ENCODE peak calls at places on chromosome 18, in six cellular contexts. One of them, this sample, is unnamed. For H3K4me1, the result is how much of the 10 kb centered on the place peaks cover.

GRCh38 chr18:76713432-76713831 is 108.9 kb upstream of the ZNF236 start:
- DNase-seq in body of pancreas: no peak
- DNase-seq in HCT116: no peak
- DNase-seq in stomach: no peak
- DNase-seq in CD8-positive, alpha-beta memory T cell: no peak
- DNase-seq in breast epithelium: no peak
- DNase-seq in this sample: no peak

GRCh38 chr18:7645756-7646155 is 78.6 kb downstream of the PTPRM start:
- DNase-seq in body of pancreas: peak
- DNase-seq in HCT116: no peak
- DNase-seq in stomach: peak
- DNase-seq in CD8-positive, alpha-beta memory T cell: no peak
- DNase-seq in breast epithelium: peak
- DNase-seq in this sample: no peak

GRCh38 chr18:48932822-48933510 is 17.8 kb downstream of the SMAD7 start:
- DNase-seq in body of pancreas: no peak
- DNase-seq in HCT116: no peak
- DNase-seq in stomach: no peak
- DNase-seq in CD8-positive, alpha-beta memory T cell: no peak
- DNase-seq in breast epithelium: no peak
- DNase-seq in this sample: no peak

GRCh38 chr18:48740068-48740440 is 201.2 kb downstream of the CTIF start:
- DNase-seq in body of pancreas: no peak
- DNase-seq in HCT116: no peak
- DNase-seq in stomach: no peak
- DNase-seq in CD8-positive, alpha-beta memory T cell: no peak
- DNase-seq in breast epithelium: no peak
- DNase-seq in this sample: no peak

GRCh38 chr18:21433436-21433835 is 167.1 kb downstream of the ESCO1 start:
- DNase-seq in body of pancreas: no peak
- DNase-seq in HCT116: no peak
- DNase-seq in stomach: no peak
- DNase-seq in CD8-positive, alpha-beta memory T cell: no peak
- DNase-seq in breast epithelium: no peak
- DNase-seq in this sample: no peak

GRCh38 chr18:50748243-50749229 is 71.3 kb downstream of the MRO start:
- DNase-seq in body of pancreas: no peak
- DNase-seq in HCT116: no peak
- DNase-seq in stomach: no peak
- DNase-seq in CD8-positive, alpha-beta memory T cell: no peak
- DNase-seq in breast epithelium: no peak
- DNase-seq in this sample: peak

GRCh38 chr18:63515279-63515678 is 26.9 kb upstream of the SERPINB12 start:
- DNase-seq in body of pancreas: no peak
- DNase-seq in HCT116: no peak
- DNase-seq in stomach: no peak
- DNase-seq in CD8-positive, alpha-beta memory T cell: no peak
- DNase-seq in breast epithelium: no peak
- DNase-seq in this sample: no peak

GRCh38 chr18:62616331-62616805 is 93.5 kb downstream of the ZCCHC2 start:
- DNase-seq in body of pancreas: peak
- DNase-seq in HCT116: no peak
- DNase-seq in stomach: no peak
- DNase-seq in CD8-positive, alpha-beta memory T cell: no peak
- DNase-seq in breast epithelium: no peak
- DNase-seq in this sample: no peak

GRCh38 chr18:49031511-49032188 is 80.9 kb upstream of the SMAD7 start:
- DNase-seq in body of pancreas: peak
- DNase-seq in HCT116: no peak
- DNase-seq in stomach: peak
- DNase-seq in CD8-positive, alpha-beta memory T cell: no peak
- DNase-seq in breast epithelium: no peak
- DNase-seq in this sample: peak

GRCh38 chr18:49646864-49647263 is 85.0 kb downstream of the LIPG start:
- DNase-seq in body of pancreas: no peak
- DNase-seq in HCT116: no peak
- DNase-seq in stomach: no peak
- DNase-seq in CD8-positive, alpha-beta memory T cell: no peak
- DNase-seq in breast epithelium: no peak
- DNase-seq in this sample: no peak

GRCh38 chr18:55382277-55382805 is 205.7 kb downstream of the TCF4 start:
- DNase-seq in body of pancreas: no peak
- DNase-seq in HCT116: no peak
- DNase-seq in stomach: no peak
- DNase-seq in CD8-positive, alpha-beta memory T cell: no peak
- DNase-seq in breast epithelium: no peak
- DNase-seq in this sample: no peak

GRCh38 chr18:2223394-2223793 is 347.9 kb downstream of the METTL4 start:
- DNase-seq in body of pancreas: no peak
- DNase-seq in HCT116: no peak
- DNase-seq in stomach: no peak
- DNase-seq in CD8-positive, alpha-beta memory T cell: no peak
- DNase-seq in breast epithelium: no peak
- DNase-seq in this sample: no peak

GRCh38 chr18:78623142-78623541 is 356.5 kb upstream of the SALL3 start:
- DNase-seq in body of pancreas: no peak
- DNase-seq in HCT116: no peak
- DNase-seq in stomach: no peak
- DNase-seq in CD8-positive, alpha-beta memory T cell: no peak
- DNase-seq in breast epithelium: no peak
- DNase-seq in this sample: no peak

GRCh38 chr18:48328473-48329205 is 80.5 kb downstream of the ZBTB7C start:
- DNase-seq in body of pancreas: no peak
- DNase-seq in HCT116: peak
- DNase-seq in stomach: no peak
- DNase-seq in CD8-positive, alpha-beta memory T cell: no peak
- DNase-seq in breast epithelium: no peak
- DNase-seq in this sample: no peak

DNA sequence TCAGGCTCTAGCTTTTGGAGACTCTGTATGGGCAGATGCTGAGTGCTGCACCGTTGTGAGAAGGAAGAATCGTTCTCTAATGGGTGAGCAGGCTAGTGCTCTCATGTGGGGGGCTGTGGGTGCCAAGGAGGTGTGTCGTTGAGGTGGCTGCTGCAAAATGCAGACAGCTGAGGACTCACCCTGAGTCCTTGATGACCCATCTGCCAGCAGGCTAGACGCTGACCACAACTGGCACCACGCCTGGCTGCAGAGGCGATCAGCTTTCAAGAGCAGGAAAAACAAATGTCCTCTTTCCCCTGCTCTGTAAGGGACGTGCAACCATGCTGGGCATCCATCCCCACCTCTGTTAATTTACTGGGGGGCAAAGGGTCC is 48.2 kb downstream of the HAUS1 start:
- DNase-seq in body of pancreas: no peak
- DNase-seq in HCT116: no peak
- DNase-seq in stomach: no peak
- DNase-seq in CD8-positive, alpha-beta memory T cell: no peak
- DNase-seq in breast epithelium: no peak
- DNase-seq in this sample: no peak
- H3K4me1 ChIP-seq in body of pancreas: under half
- H3K4me1 ChIP-seq in HCT116: under half
- H3K4me1 ChIP-seq in stomach: under half
- H3K4me1 ChIP-seq in CD8-positive, alpha-beta memory T cell: half or more
- H3K4me1 ChIP-seq in breast epithelium: under half
- H3K4me1 ChIP-seq in this sample: under half

DNA sequence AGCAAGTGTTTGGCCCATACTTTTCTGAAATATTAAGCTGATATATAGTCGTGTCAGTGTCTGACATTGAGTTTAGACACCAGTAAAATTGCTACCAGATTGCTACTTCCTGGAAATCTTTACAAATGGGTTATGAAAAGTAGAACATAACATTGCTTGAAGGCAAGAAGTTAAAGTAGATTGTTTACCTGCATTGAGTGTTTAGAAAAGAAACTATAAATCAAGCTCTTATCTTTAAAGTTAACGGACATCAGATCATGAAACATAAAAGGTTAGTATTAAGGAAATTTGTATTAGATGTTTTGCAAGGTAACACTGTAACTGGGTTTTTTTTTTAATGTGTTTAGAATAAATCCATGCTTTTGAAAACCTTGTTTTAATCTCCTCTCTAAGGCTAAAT is 4.8 kb upstream of the YES1 start:
- DNase-seq in body of pancreas: no peak
- DNase-seq in HCT116: no peak
- DNase-seq in stomach: no peak
- DNase-seq in CD8-positive, alpha-beta memory T cell: no peak
- DNase-seq in breast epithelium: no peak
- DNase-seq in this sample: no peak
- H3K4me1 ChIP-seq in body of pancreas: under half
- H3K4me1 ChIP-seq in HCT116: under half
- H3K4me1 ChIP-seq in stomach: under half
- H3K4me1 ChIP-seq in CD8-positive, alpha-beta memory T cell: under half
- H3K4me1 ChIP-seq in breast epithelium: under half
- H3K4me1 ChIP-seq in this sample: under half

GRCh38 chr18:59502222-59502898 is 143.3 kb upstream of the LMAN1 start:
- DNase-seq in body of pancreas: peak
- DNase-seq in HCT116: no peak
- DNase-seq in stomach: no peak
- DNase-seq in CD8-positive, alpha-beta memory T cell: no peak
- DNase-seq in breast epithelium: no peak
- DNase-seq in this sample: no peak

GRCh38 chr18:59502899-59503245 is 143.8 kb upstream of the LMAN1 start:
- DNase-seq in body of pancreas: no peak
- DNase-seq in HCT116: no peak
- DNase-seq in stomach: no peak
- DNase-seq in CD8-positive, alpha-beta memory T cell: no peak
- DNase-seq in breast epithelium: no peak
- DNase-seq in this sample: no peak

GRCh38 chr18:59498687-59499086 is 139.6 kb upstream of the LMAN1 start:
- DNase-seq in body of pancreas: no peak
- DNase-seq in HCT116: no peak
- DNase-seq in stomach: no peak
- DNase-seq in CD8-positive, alpha-beta memory T cell: no peak
- DNase-seq in breast epithelium: no peak
- DNase-seq in this sample: no peak

GRCh38 chr18:59501876-59502221 is 142.8 kb upstream of the LMAN1 start:
- DNase-seq in body of pancreas: no peak
- DNase-seq in HCT116: no peak
- DNase-seq in stomach: no peak
- DNase-seq in CD8-positive, alpha-beta memory T cell: no peak
- DNase-seq in breast epithelium: no peak
- DNase-seq in this sample: no peak

GRCh38 chr18:59500765-59501164 is 141.7 kb upstream of the LMAN1 start:
- DNase-seq in body of pancreas: no peak
- DNase-seq in HCT116: no peak
- DNase-seq in stomach: no peak
- DNase-seq in CD8-positive, alpha-beta memory T cell: no peak
- DNase-seq in breast epithelium: no peak
- DNase-seq in this sample: no peak
- H3K4me1 ChIP-seq in body of pancreas: under half
- H3K4me1 ChIP-seq in HCT116: under half
- H3K4me1 ChIP-seq in stomach: under half
- H3K4me1 ChIP-seq in CD8-positive, alpha-beta memory T cell: under half
- H3K4me1 ChIP-seq in breast epithelium: under half
- H3K4me1 ChIP-seq in this sample: under half

GRCh38 chr18:13464432-13465125 is 246.0 kb downstream of the LDLRAD4 start:
- DNase-seq in body of pancreas: peak
- DNase-seq in HCT116: no peak
- DNase-seq in stomach: peak
- DNase-seq in CD8-positive, alpha-beta memory T cell: peak
- DNase-seq in breast epithelium: no peak
- DNase-seq in this sample: no peak

GRCh38 chr18:13465126-13465446 is 246.5 kb downstream of the LDLRAD4 start:
- DNase-seq in body of pancreas: no peak
- DNase-seq in HCT116: no peak
- DNase-seq in stomach: no peak
- DNase-seq in CD8-positive, alpha-beta memory T cell: no peak
- DNase-seq in breast epithelium: no peak
- DNase-seq in this sample: no peak

GRCh38 chr18:13463526-13463925 is 245.0 kb downstream of the LDLRAD4 start:
- DNase-seq in body of pancreas: no peak
- DNase-seq in HCT116: no peak
- DNase-seq in stomach: no peak
- DNase-seq in CD8-positive, alpha-beta memory T cell: no peak
- DNase-seq in breast epithelium: no peak
- DNase-seq in this sample: no peak

GRCh38 chr18:13462686-13463085 is 244.1 kb downstream of the LDLRAD4 start:
- DNase-seq in body of pancreas: no peak
- DNase-seq in HCT116: no peak
- DNase-seq in stomach: no peak
- DNase-seq in CD8-positive, alpha-beta memory T cell: no peak
- DNase-seq in breast epithelium: no peak
- DNase-seq in this sample: no peak

DNA sequence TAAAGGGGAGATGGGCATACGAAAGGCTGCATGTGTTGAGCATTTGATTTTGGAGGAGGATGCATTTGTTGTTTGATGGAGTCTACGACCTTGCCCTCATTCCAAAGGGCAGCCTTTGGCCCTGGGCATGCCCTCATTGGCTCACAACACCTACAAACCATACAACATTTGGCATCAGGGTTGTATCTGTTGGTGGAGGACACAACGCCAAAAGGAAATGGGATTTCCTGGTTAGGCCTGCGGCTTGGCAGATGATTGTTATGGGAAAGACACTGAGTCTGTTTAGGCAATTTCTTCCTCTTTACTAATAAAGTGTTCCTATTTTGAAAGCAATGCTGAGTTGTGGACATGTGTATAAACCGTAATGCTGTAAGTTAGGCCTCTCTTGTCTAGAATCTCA is 246.9 kb downstream of the LDLRAD4 start:
- DNase-seq in body of pancreas: no peak
- DNase-seq in HCT116: no peak
- DNase-seq in stomach: no peak
- DNase-seq in CD8-positive, alpha-beta memory T cell: no peak
- DNase-seq in breast epithelium: no peak
- DNase-seq in this sample: no peak
- H3K4me1 ChIP-seq in body of pancreas: under half
- H3K4me1 ChIP-seq in HCT116: under half
- H3K4me1 ChIP-seq in stomach: under half
- H3K4me1 ChIP-seq in CD8-positive, alpha-beta memory T cell: under half
- H3K4me1 ChIP-seq in breast epithelium: under half
- H3K4me1 ChIP-seq in this sample: under half

DNA sequence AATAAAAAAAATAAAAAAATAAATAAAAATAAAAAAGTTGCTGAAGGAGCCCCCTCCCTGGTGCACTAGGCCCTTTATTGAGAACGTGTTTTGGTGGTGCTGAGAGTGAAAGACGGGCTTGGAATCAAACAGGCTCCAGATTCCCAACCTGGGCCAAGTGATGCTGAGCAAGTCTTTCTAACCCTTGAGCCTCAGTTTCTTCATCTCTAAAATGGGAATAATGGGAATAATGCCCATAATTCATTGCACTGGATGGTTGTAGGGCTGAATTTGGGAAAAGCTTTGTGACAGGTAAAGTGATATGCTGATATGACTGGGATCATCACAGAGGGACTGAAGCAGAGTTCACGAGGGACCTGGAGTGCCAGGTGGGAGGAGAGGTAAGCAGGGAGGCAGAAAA is 241.5 kb downstream of the LOXHD1 start:
- DNase-seq in body of pancreas: no peak
- DNase-seq in HCT116: no peak
- DNase-seq in stomach: no peak
- DNase-seq in CD8-positive, alpha-beta memory T cell: no peak
- DNase-seq in breast epithelium: no peak
- DNase-seq in this sample: no peak
- H3K4me1 ChIP-seq in body of pancreas: under half
- H3K4me1 ChIP-seq in HCT116: under half
- H3K4me1 ChIP-seq in stomach: under half
- H3K4me1 ChIP-seq in CD8-positive, alpha-beta memory T cell: under half
- H3K4me1 ChIP-seq in breast epithelium: under half
- H3K4me1 ChIP-seq in this sample: under half